ENCODE peak calls at places on chromosomes 13 and 19, in nine cellular contexts. One of them, this sample, is unnamed.

GRCh38 chr19:47209323-47210179 is 21.4 kb downstream of the BBC3 start:
- DNase-seq in heart left ventricle: no peak
- DNase-seq in HuH-7: no peak
- DNase-seq in EH: no peak
- DNase-seq in brain microvascular endothelial cell: no peak
- DNase-seq in GM03348: no peak
- DNase-seq in AG20443: no peak
- DNase-seq in SW480: no peak
- DNase-seq in AG09319: peak
- DNase-seq in this sample: no peak

GRCh38 chr13:107927557-107927956 is 287.8 kb downstream of the LIG4 start:
- DNase-seq in heart left ventricle: no peak
- DNase-seq in HuH-7: no peak
- DNase-seq in EH: no peak
- DNase-seq in brain microvascular endothelial cell: no peak
- DNase-seq in GM03348: no peak
- DNase-seq in AG20443: no peak
- DNase-seq in SW480: no peak
- DNase-seq in AG09319: no peak
- DNase-seq in this sample: no peak

GRCh38 chr19:42208612-42209011 is 8.9 kb downstream of the DEDD2 start:
- DNase-seq in heart left ventricle: no peak
- DNase-seq in HuH-7: no peak
- DNase-seq in EH: no peak
- DNase-seq in brain microvascular endothelial cell: no peak
- DNase-seq in GM03348: no peak
- DNase-seq in AG20443: no peak
- DNase-seq in SW480: no peak
- DNase-seq in AG09319: no peak
- DNase-seq in this sample: no peak

GRCh38 chr19:51140441-51140840 is 1.7 kb upstream of the SIGLEC7 start:
- DNase-seq in heart left ventricle: no peak
- DNase-seq in HuH-7: no peak
- DNase-seq in EH: no peak
- DNase-seq in brain microvascular endothelial cell: no peak
- DNase-seq in GM03348: no peak
- DNase-seq in AG20443: no peak
- DNase-seq in SW480: no peak
- DNase-seq in AG09319: no peak
- DNase-seq in this sample: no peak

GRCh38 chr13:73341748-73342147 is 282.9 kb downstream of the KLF5 start:
- DNase-seq in heart left ventricle: no peak
- DNase-seq in HuH-7: no peak
- DNase-seq in EH: peak
- DNase-seq in brain microvascular endothelial cell: peak
- DNase-seq in GM03348: peak
- DNase-seq in AG20443: peak
- DNase-seq in SW480: no peak
- DNase-seq in AG09319: no peak
- DNase-seq in this sample: no peak

GRCh38 chr13:27712421-27712820 is 79.9 kb upstream of the GSX1 start:
- DNase-seq in heart left ventricle: no peak
- DNase-seq in HuH-7: peak
- DNase-seq in EH: peak
- DNase-seq in brain microvascular endothelial cell: peak
- DNase-seq in GM03348: peak
- DNase-seq in AG20443: no peak
- DNase-seq in SW480: no peak
- DNase-seq in AG09319: no peak
- DNase-seq in this sample: peak

GRCh38 chr19:7986321-7987083 is 18.9 kb downstream of the ELAVL1 start:
- DNase-seq in heart left ventricle: no peak
- DNase-seq in HuH-7: no peak
- DNase-seq in EH: peak
- DNase-seq in brain microvascular endothelial cell: peak
- DNase-seq in GM03348: peak
- DNase-seq in AG20443: peak
- DNase-seq in SW480: no peak
- DNase-seq in AG09319: no peak
- DNase-seq in this sample: no peak

GRCh38 chr19:42140125-42140754 is 8.0 kb upstream of the POU2F2 start:
- DNase-seq in heart left ventricle: peak
- DNase-seq in HuH-7: peak
- DNase-seq in EH: peak
- DNase-seq in brain microvascular endothelial cell: peak
- DNase-seq in GM03348: peak
- DNase-seq in AG20443: peak
- DNase-seq in SW480: no peak
- DNase-seq in AG09319: no peak
- DNase-seq in this sample: peak

GRCh38 chr19:1151917-1152601 is 22.0 kb downstream of the SBNO2 start:
- DNase-seq in heart left ventricle: peak
- DNase-seq in HuH-7: no peak
- DNase-seq in EH: no peak
- DNase-seq in brain microvascular endothelial cell: no peak
- DNase-seq in GM03348: peak
- DNase-seq in AG20443: peak
- DNase-seq in SW480: no peak
- DNase-seq in AG09319: no peak
- DNase-seq in this sample: peak

GRCh38 chr19:49565261-49565660 is 15.1 kb downstream of the NOSIP start:
- DNase-seq in heart left ventricle: peak
- DNase-seq in HuH-7: no peak
- DNase-seq in EH: no peak
- DNase-seq in brain microvascular endothelial cell: no peak
- DNase-seq in GM03348: no peak
- DNase-seq in AG20443: no peak
- DNase-seq in SW480: no peak
- DNase-seq in AG09319: no peak
- DNase-seq in this sample: peak

GRCh38 chr19:53865918-53866696 is 1.6 kb upstream of the MYADM start:
- DNase-seq in heart left ventricle: peak
- DNase-seq in HuH-7: peak
- DNase-seq in EH: peak
- DNase-seq in brain microvascular endothelial cell: no peak
- DNase-seq in GM03348: peak
- DNase-seq in AG20443: peak
- DNase-seq in SW480: peak
- DNase-seq in AG09319: no peak
- DNase-seq in this sample: peak

GRCh38 chr19:11378319-11379189 is 4.1 kb downstream of the SWSAP1 start:
- DNase-seq in heart left ventricle: no peak
- DNase-seq in HuH-7: peak
- DNase-seq in EH: peak
- DNase-seq in brain microvascular endothelial cell: peak
- DNase-seq in GM03348: peak
- DNase-seq in AG20443: peak
- DNase-seq in SW480: peak
- DNase-seq in AG09319: no peak
- DNase-seq in this sample: peak

GRCh38 chr19:4103073-4103418 is 20.9 kb downstream of the MAP2K2 start:
- DNase-seq in heart left ventricle: no peak
- DNase-seq in HuH-7: no peak
- DNase-seq in EH: peak
- DNase-seq in brain microvascular endothelial cell: no peak
- DNase-seq in GM03348: no peak
- DNase-seq in AG20443: peak
- DNase-seq in SW480: peak
- DNase-seq in AG09319: no peak
- DNase-seq in this sample: no peak

GRCh38 chr13:67120872-67121531 is 109.1 kb downstream of the PCDH9 start:
- DNase-seq in heart left ventricle: no peak
- DNase-seq in HuH-7: no peak
- DNase-seq in EH: peak
- DNase-seq in brain microvascular endothelial cell: no peak
- DNase-seq in GM03348: peak
- DNase-seq in AG20443: no peak
- DNase-seq in SW480: no peak
- DNase-seq in AG09319: no peak
- DNase-seq in this sample: no peak

GRCh38 chr19:44969437-44969836 is 14.3 kb downstream of the CLPTM1 start:
- DNase-seq in heart left ventricle: no peak
- DNase-seq in HuH-7: no peak
- DNase-seq in EH: no peak
- DNase-seq in brain microvascular endothelial cell: no peak
- DNase-seq in GM03348: no peak
- DNase-seq in AG20443: no peak
- DNase-seq in SW480: no peak
- DNase-seq in AG09319: no peak
- DNase-seq in this sample: no peak

GRCh38 chr19:30812099-30812684 is 440.0 kb downstream of the ZNF536 start:
- DNase-seq in heart left ventricle: no peak
- DNase-seq in HuH-7: no peak
- DNase-seq in EH: no peak
- DNase-seq in brain microvascular endothelial cell: no peak
- DNase-seq in GM03348: no peak
- DNase-seq in AG20443: no peak
- DNase-seq in SW480: no peak
- DNase-seq in AG09319: no peak
- DNase-seq in this sample: no peak

GRCh38 chr13:50810998-50811397 is 32.5 kb downstream of the DLEU7 start:
- DNase-seq in heart left ventricle: no peak
- DNase-seq in HuH-7: no peak
- DNase-seq in EH: no peak
- DNase-seq in brain microvascular endothelial cell: no peak
- DNase-seq in GM03348: no peak
- DNase-seq in AG20443: no peak
- DNase-seq in SW480: no peak
- DNase-seq in AG09319: no peak
- DNase-seq in this sample: no peak

GRCh38 chr19:10271543-10272086 is 695 bp downstream of the ICAM1 start:
- DNase-seq in heart left ventricle: no peak
- DNase-seq in HuH-7: no peak
- DNase-seq in EH: peak
- DNase-seq in brain microvascular endothelial cell: no peak
- DNase-seq in GM03348: no peak
- DNase-seq in AG20443: peak
- DNase-seq in SW480: no peak
- DNase-seq in AG09319: no peak
- DNase-seq in this sample: no peak

This sample was measured in heart right ventricle.